ENCODE peak calls at places on chromosomes 5 and 9, in seven cellular contexts. Q, W, G, O, C, X and U are unnamed samples.

GRCh38 chr9:27599102-27599501 is 25.8 kb upstream of the C9orf72 start:
- DNase-seq in Q (no peak), W (no peak), G (no peak), O (no peak), C (no peak), X (no peak), U (no peak)

GRCh38 chr9:138057726-138058125 is 180.1 kb downstream of the CACNA1B start:
- DNase-seq in Q (no peak), W (no peak), G (no peak), O (no peak), C (peak; percentile 15), X (no peak), U (no peak)

GRCh38 chr5:95861221-95861857 is 38.8 kb upstream of the GLRX start:
- DNase-seq in Q (peak; percentile 67), W (no peak), G (peak; percentile 43), O (peak; percentile 96), C (no peak), X (peak; percentile 35), U (no peak)

GRCh38 chr9:22171691-22172090 is 162.6 kb upstream of the CDKN2B start:
- DNase-seq in Q (no peak), W (no peak), G (no peak), O (no peak), C (no peak), X (no peak), U (no peak)

GRCh38 chr9:36207016-36207415 is 16.3 kb downstream of the CLTA start:
- DNase-seq in Q (no peak), W (no peak), G (no peak), O (no peak), C (no peak), X (peak; percentile 74), U (no peak)

GRCh38 chr9:72703574-72703973 is 182.2 kb downstream of the TMC1 start:
- DNase-seq in Q (no peak), W (no peak), G (no peak), O (no peak), C (no peak), X (no peak), U (no peak)

GRCh38 chr5:147452137-147452838 is 57.6 kb downstream of the DPYSL3 start:
- DNase-seq in Q (no peak), W (no peak), G (no peak), O (no peak), C (peak; percentile 77), X (no peak), U (peak; percentile 45)

GRCh38 chr5:127685662-127686061 is 17.5 kb upstream of the CCDC192 start:
- DNase-seq in Q (no peak), W (no peak), G (no peak), O (no peak), C (no peak), X (no peak), U (no peak)

GRCh38 chr5:76771705-76772405 is 47.0 kb upstream of the F2RL1 start:
- DNase-seq in Q (no peak), W (no peak), G (no peak), O (no peak), C (no peak), X (no peak), U (no peak)

GRCh38 chr5:137752873-137753226 is 1.3 kb downstream of the HNRNPA0 start:
- DNase-seq in Q (peak; percentile 34), W (peak; percentile 19), G (peak; percentile 30), O (peak; percentile 17), C (no peak), X (no peak), U (no peak)

GRCh38 chr5:57753446-57753845 is 270.8 kb upstream of the ACTBL2 start:
- DNase-seq in Q (no peak), W (no peak), G (no peak), O (no peak), C (no peak), X (no peak), U (no peak)

GRCh38 chr5:168790691-168791230 is 211.6 kb upstream of the PANK3 start:
- DNase-seq in Q (no peak), W (no peak), G (no peak), O (no peak), C (no peak), X (no peak), U (no peak)

DNA sequence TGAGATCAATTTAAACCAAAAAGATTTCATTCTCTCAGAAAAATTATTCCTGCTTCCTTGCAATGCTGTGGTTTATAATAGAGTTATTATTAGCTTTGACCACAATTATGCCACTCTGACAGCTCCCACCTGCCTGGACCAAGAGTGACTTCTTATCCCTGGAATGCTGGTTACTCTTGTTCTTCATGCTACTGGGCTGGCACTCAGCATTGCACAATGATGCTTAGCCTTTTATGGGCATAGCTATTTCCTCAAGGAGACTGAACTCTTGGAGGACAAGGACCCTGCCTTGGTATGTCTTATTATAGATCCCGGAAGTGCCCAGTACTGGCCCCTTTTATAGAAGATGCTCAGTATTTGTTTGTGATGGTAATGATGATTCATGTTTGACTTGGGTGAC is 183.6 kb downstream of the SNX18 start:
- DNase-seq in Q (peak; percentile 86), W (no peak), G (peak; percentile 18), O (no peak), C (no peak), X (no peak), U (no peak)
- H3K27ac ChIP-seq in Q (no peak overlapping the region), W (no peak overlapping the region), G (no peak overlapping the region), O (no peak overlapping the region), C (no peak overlapping the region), X (no peak overlapping the region), U (no peak overlapping the region)

DNA sequence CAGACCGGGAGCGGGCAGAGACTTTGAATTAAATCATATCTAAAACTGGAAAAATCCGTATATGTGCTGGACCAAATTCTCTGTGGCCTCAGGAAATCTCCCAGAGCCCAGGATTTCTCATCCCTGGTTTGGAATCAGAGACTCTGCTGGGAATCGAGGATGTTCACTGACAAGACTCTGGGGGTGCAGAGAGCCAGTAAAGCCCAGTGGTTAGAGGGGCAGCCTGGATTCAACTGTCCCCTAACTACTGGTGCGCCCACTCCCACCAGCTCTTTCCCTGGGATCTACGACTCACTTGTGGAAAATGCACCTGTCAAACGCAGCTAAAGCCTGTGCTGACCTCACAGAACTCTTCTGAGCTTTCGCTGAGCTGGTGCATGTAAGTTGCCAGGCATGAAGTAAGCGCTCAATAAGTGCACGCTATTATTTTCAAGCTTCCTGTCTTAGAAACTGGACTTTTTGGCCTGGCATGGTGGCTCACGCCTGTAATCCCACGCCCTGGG is 20.5 kb upstream of the TOR2A start:
- DNase-seq in Q (no peak), W (no peak), G (no peak), O (no peak), C (no peak), X (no peak), U (no peak)
- H3K27ac ChIP-seq in Q (peak overlapping the region; percentile 11), W (no peak overlapping the region), G (no peak overlapping the region), O (no peak overlapping the region), C (no peak overlapping the region), X (no peak overlapping the region), U (no peak overlapping the region)

GRCh38 chr5:160356550-160357347 is 13.7 kb downstream of the C1QTNF2 start:
- DNase-seq in Q (no peak), W (no peak), G (no peak), O (no peak), C (no peak), X (no peak), U (no peak)
- H3K27ac ChIP-seq in Q (no peak overlapping the region), W (no peak overlapping the region), G (no peak overlapping the region), O (no peak overlapping the region), C (peak overlapping the region; percentile 38), X (no peak overlapping the region), U (no peak overlapping the region)

GRCh38 chr9:133370680-133371079 is 5.2 kb downstream of the SURF4 start:
- DNase-seq in Q (no peak), W (peak; percentile 42), G (peak; percentile 40), O (no peak), C (no peak), X (no peak), U (no peak)
- H3K27ac ChIP-seq in Q (peak overlapping the region; percentile 32), W (peak overlapping the region; percentile 97), G (no peak overlapping the region), O (no peak overlapping the region), C (no peak overlapping the region), X (no peak overlapping the region), U (no peak overlapping the region)

GRCh38 chr9:682633-683508 is 158.6 kb upstream of the DMRT1 start:
- DNase-seq in Q (no peak), W (no peak), G (peak; percentile 65), O (peak; percentile 99), C (no peak), X (no peak), U (no peak)

GRCh38 chr9:676780-677458 is 164.6 kb upstream of the DMRT1 start:
- DNase-seq in Q (peak; percentile 22), W (no peak), G (no peak), O (peak; percentile 86), C (no peak), X (no peak), U (no peak)

GRCh38 chr9:677461-678097 is 163.9 kb upstream of the DMRT1 start:
- DNase-seq in Q (peak; percentile 28), W (no peak), G (no peak), O (peak; percentile 54), C (no peak), X (no peak), U (no peak)

GRCh38 chr9:680106-680505 is 161.4 kb upstream of the DMRT1 start:
- DNase-seq in Q (no peak), W (no peak), G (no peak), O (no peak), C (no peak), X (no peak), U (no peak)

GRCh38 chr9:679462-679861 is 162.0 kb upstream of the DMRT1 start:
- DNase-seq in Q (no peak), W (no peak), G (no peak), O (no peak), C (no peak), X (no peak), U (no peak)
- H3K27ac ChIP-seq in Q (no peak overlapping the region), W (no peak overlapping the region), G (no peak overlapping the region), O (no peak overlapping the region), C (no peak overlapping the region), X (no peak overlapping the region), U (no peak overlapping the region)